ENCODE peak calls at places on chromosome X, in four cellular contexts. E is upper lobe of right lung, H is natural killer cell, U is IMR-90. K is an unnamed sample.

GRCh38 chrX:153474266-153474665 is 3.9 kb upstream of the HAUS7 start:
- DNase-seq in E (no peak), H (no peak), U (no peak), K (no peak)

GRCh38 chrX:103367502-103367901 is 8.8 kb upstream of the BEX3 start:
- DNase-seq in E (no peak), H (no peak), U (peak), K (no peak)

GRCh38 chrX:104108955-104109354 is 3.4 kb upstream of the ZCCHC18 start:
- DNase-seq in E (no peak), H (no peak), U (no peak), K (no peak)

GRCh38 chrX:52363247-52363883 is 5.5 kb upstream of the XAGE2 start:
- DNase-seq in E (no peak), H (no peak), U (peak), K (no peak)

GRCh38 chrX:22486326-22486725 is 213.6 kb downstream of the CBLL2 start:
- DNase-seq in E (no peak), H (no peak), U (no peak), K (no peak)

GRCh38 chrX:119374736-119375135 is 24.4 kb upstream of the SLC25A43 start:
- DNase-seq in E (no peak), H (no peak), U (peak), K (no peak)

GRCh38 chrX:37380920-37381319 is 31.8 kb downstream of the PRRG1 start:
- DNase-seq in E (no peak), H (no peak), U (peak), K (no peak)

GRCh38 chrX:19581786-19582185 is 66.5 kb upstream of the MAP3K15 start:
- DNase-seq in E (no peak), H (no peak), U (no peak), K (no peak)

GRCh38 chrX:1442016-1442665 is 10.6 kb downstream of the ASMTL start:
- DNase-seq in E (peak), H (no peak), U (no peak), K (peak)

GRCh38 chrX:111182938-111183337 is 86.9 kb downstream of the PAK3 start:
- DNase-seq in E (no peak), H (no peak), U (no peak), K (no peak)

GRCh38 chrX:153878969-153879653 is 6.9 kb downstream of the L1CAM start:
- DNase-seq in E (no peak), H (no peak), U (no peak), K (no peak)

GRCh38 chrX:87679849-87680248 is 162.2 kb downstream of the KLHL4 start:
- DNase-seq in E (no peak), H (no peak), U (no peak), K (no peak)

GRCh38 chrX:53188763-53189162 is 36.2 kb downstream of the KDM5C start:
- DNase-seq in E (no peak), H (no peak), U (peak), K (no peak)

GRCh38 chrX:138775501-138775900 is 64.0 kb upstream of the FGF13 start:
- DNase-seq in E (no peak), H (no peak), U (peak), K (no peak)

GRCh38 chrX:109886122-109886761 is 116.7 kb upstream of the TMEM164 start:
- DNase-seq in E (no peak), H (no peak), U (peak), K (no peak)

GRCh38 chrX:110734894-110735541 is 60.6 kb downstream of the CHRDL1 start:
- DNase-seq in E (no peak), H (no peak), U (peak), K (no peak)

GRCh38 chrX:129116651-129117050 is 406.6 kb downstream of the SMARCA1 start:
- DNase-seq in E (no peak), H (no peak), U (no peak), K (no peak)

GRCh38 chrX:24963823-24964222 is 51.9 kb downstream of the ARX start:
- DNase-seq in E (no peak), H (no peak), U (no peak), K (no peak)

GRCh38 chrX:107632291-107632690 is 4.0 kb downstream of the PRPS1 start:
- DNase-seq in E (no peak), H (no peak), U (no peak), K (no peak)

GRCh38 chrX:51182545-51182944 is 150.1 kb upstream of the NUDT10 start:
- DNase-seq in E (no peak), H (no peak), U (no peak), K (no peak)

GRCh38 chrX:46447384-46447783 is 97.8 kb downstream of the ZNF674 start:
- DNase-seq in E (no peak), H (no peak), U (peak), K (peak)

GRCh38 chrX:140249122-140249521 is 255.7 kb downstream of the SOX3 start:
- DNase-seq in E (no peak), H (no peak), U (no peak), K (no peak)

GRCh38 chrX:153411255-153411987 is at the start of gene ZFP92:
- DNase-seq in E (peak), H (peak), U (no peak), K (peak)

DNA sequence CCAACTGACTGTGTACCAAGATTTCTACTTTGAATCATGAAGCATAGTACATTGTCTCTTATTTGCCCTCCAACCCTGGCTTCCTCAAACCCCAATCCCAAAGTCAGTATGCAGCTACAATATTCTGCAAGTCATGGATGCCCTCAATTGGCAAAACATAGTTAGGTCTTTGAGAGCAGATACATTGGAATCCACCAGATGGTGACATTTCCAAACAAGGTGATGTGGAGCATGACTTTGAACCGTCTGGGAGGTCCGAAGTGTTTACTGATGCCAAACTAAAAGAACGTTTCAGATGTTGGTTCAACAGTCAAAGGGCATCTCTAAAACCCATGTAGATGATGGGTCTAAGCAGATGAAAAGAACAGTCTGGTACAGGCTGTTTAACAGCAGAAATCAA is 43.7 kb upstream of the FRMD7 start:
- DNase-seq in E (no peak), H (no peak), U (peak), K (no peak)
- TF ChIP-seq CTCF in E (no peak), H (no peak), U (peak), K (no peak)

DNA sequence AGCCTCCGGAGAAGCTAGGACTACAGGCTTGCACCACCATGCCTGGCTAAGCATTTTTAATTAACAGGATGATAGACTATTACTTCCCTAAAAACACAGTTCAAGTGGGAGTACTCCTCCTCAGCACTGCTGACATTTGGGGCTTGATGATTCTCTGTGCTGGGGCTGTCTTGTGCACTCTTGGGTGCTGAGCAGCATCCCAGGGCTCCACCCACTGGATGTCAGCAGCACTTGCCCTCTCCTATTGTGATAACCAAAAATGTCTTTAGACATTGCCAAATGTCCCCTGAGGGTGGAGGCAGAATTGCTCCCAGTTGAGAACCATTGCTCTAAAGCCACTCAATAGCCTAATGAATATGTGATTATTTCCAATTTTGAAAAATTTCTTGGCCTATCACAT is 60.4 kb downstream of the CLCN4 start:
- DNase-seq in E (no peak), H (no peak), U (no peak), K (no peak)
- TF ChIP-seq CTCF in E (no peak), H (no peak), U (no peak), K (no peak)

DNA sequence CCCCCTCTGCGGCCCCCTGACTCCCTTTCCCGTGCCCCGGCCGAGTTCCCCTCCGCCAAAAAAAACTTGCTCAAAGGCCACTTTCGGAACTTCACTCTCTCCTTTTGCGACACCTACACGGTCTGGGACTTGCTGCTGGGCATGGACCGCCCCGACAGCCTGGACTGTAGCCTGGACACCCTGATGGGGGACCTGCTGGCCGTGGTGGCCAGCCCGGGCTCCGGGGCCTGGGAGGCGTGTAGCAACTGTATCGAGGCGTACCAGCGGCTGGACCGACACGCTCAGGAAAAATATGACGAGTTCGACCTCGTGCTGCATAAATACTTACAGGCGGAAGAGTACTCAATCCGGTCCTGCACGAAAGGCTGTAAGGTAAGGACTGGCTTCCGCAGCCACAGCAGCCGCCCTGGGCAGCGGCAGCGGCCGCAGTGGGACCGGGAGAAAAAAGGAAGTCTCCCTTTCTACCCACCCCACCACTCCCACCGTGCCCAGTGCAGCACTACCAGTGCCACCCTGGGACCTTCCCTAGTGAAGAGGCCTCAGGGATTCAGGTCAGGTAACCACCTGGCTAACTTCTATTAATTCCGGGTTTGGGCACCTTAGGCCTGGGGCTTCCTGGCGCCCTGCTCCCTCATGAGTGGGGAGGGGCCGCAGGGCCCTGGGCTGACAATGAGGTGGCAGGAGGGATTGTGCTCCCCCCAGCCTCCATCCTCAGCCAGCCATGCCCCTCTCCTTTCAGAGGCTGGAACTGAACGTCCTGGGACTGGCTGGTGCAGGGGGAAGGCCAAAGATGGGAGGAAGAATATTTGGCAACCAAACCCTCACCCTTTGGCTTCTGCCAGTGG is 1.9 kb downstream of the NALF2 start:
- DNase-seq in E (no peak), H (no peak), U (no peak), K (no peak)
- TF ChIP-seq CTCF in E (no peak), H (no peak), U (no peak), K (no peak)

DNA sequence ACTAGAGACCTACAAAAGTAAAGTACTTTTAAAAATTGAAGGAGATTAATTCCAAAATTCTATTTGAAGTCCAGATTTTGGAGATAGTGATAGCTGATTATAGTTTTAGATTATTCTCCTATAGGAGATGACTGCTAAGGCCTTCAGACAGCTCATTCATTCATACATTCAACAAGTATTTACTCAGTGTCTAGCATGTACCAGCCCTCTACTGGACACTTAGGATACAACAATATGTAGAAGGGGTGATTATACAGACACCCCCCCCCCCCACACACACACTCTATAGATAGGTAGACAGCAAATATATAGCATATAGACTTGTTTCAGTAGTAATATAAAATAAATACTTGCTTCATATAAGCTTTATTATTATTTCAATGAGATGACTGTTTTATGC is 60.4 kb upstream of the TAF9B start:
- DNase-seq in E (no peak), H (no peak), U (peak), K (no peak)
- TF ChIP-seq CTCF in E (peak), H (peak), U (peak), K (peak)

GRCh38 chrX:135463937-135464336 is 42.2 kb downstream of the SMIM10L2A start:
- DNase-seq in E (no peak), H (no peak), U (peak), K (no peak)
- TF ChIP-seq CTCF in E (peak), H (no peak), U (peak), K (peak)